ENCODE peak calls at places on chromosomes 7 and 10, in seven cellular contexts. One of them, this sample, is unnamed.

GRCh38 chr10:24209946-24210491 is 1.1 kb downstream of the KIAA1217 start:
- DNase-seq in ovary: no peak
- DNase-seq in suprapubic skin: no peak
- DNase-seq in tibial nerve: no peak
- DNase-seq in SK-N-SH: peak
- DNase-seq in HepG2: peak
- DNase-seq in K562: no peak
- DNase-seq in this sample: no peak

GRCh38 chr10:75043256-75044121 is 68.0 kb upstream of the SAMD8 start:
- DNase-seq in SK-N-SH: peak
- DNase-seq in ovary: no peak
- DNase-seq in K562: peak
- DNase-seq in HepG2: no peak
- DNase-seq in suprapubic skin: no peak
- DNase-seq in tibial nerve: no peak
- DNase-seq in this sample: no peak

GRCh38 chr7:36931892-36932291 is 207.6 kb upstream of the AOAH start:
- DNase-seq in HepG2: no peak
- DNase-seq in SK-N-SH: no peak
- DNase-seq in suprapubic skin: no peak
- DNase-seq in K562: no peak
- DNase-seq in tibial nerve: no peak
- DNase-seq in ovary: no peak
- DNase-seq in this sample: no peak

GRCh38 chr10:79196470-79197461 is 128.0 kb downstream of the ZMIZ1 start:
- DNase-seq in K562: peak
- DNase-seq in suprapubic skin: peak
- DNase-seq in SK-N-SH: peak
- DNase-seq in tibial nerve: peak
- DNase-seq in HepG2: peak
- DNase-seq in ovary: peak
- DNase-seq in this sample: peak

GRCh38 chr7:120809260-120809659 is 48.7 kb downstream of the TSPAN12 start:
- DNase-seq in K562: no peak
- DNase-seq in tibial nerve: no peak
- DNase-seq in SK-N-SH: no peak
- DNase-seq in HepG2: no peak
- DNase-seq in ovary: no peak
- DNase-seq in suprapubic skin: no peak
- DNase-seq in this sample: no peak

GRCh38 chr7:150382123-150382843 is 3.2 kb downstream of the ZNF775 start:
- DNase-seq in K562: no peak
- DNase-seq in SK-N-SH: no peak
- DNase-seq in ovary: no peak
- DNase-seq in tibial nerve: no peak
- DNase-seq in HepG2: no peak
- DNase-seq in suprapubic skin: no peak
- DNase-seq in this sample: no peak

GRCh38 chr10:78955206-78955605 is 113.6 kb upstream of the ZMIZ1 start:
- DNase-seq in tibial nerve: no peak
- DNase-seq in HepG2: no peak
- DNase-seq in K562: no peak
- DNase-seq in SK-N-SH: no peak
- DNase-seq in ovary: no peak
- DNase-seq in suprapubic skin: no peak
- DNase-seq in this sample: no peak

GRCh38 chr10:48609899-48610584 is 5.2 kb upstream of the ARHGAP22 start:
- DNase-seq in suprapubic skin: peak
- DNase-seq in K562: no peak
- DNase-seq in HepG2: no peak
- DNase-seq in ovary: no peak
- DNase-seq in SK-N-SH: no peak
- DNase-seq in tibial nerve: no peak
- DNase-seq in this sample: no peak

GRCh38 chr7:103851357-103851756 is 138.1 kb downstream of the RELN start:
- DNase-seq in SK-N-SH: no peak
- DNase-seq in suprapubic skin: no peak
- DNase-seq in HepG2: no peak
- DNase-seq in K562: no peak
- DNase-seq in tibial nerve: no peak
- DNase-seq in ovary: no peak
- DNase-seq in this sample: no peak

GRCh38 chr10:25682203-25682950 is 251.7 kb upstream of the MYO3A start:
- DNase-seq in HepG2: no peak
- DNase-seq in K562: peak
- DNase-seq in SK-N-SH: peak
- DNase-seq in ovary: no peak
- DNase-seq in tibial nerve: no peak
- DNase-seq in suprapubic skin: no peak
- DNase-seq in this sample: no peak

GRCh38 chr10:101008823-101009423 is 9.3 kb downstream of the LZTS2 start:
- DNase-seq in tibial nerve: no peak
- DNase-seq in K562: no peak
- DNase-seq in SK-N-SH: no peak
- DNase-seq in HepG2: peak
- DNase-seq in suprapubic skin: no peak
- DNase-seq in ovary: no peak
- DNase-seq in this sample: no peak

GRCh38 chr10:62115321-62115720 is 153.3 kb downstream of the RTKN2 start:
- DNase-seq in K562: no peak
- DNase-seq in ovary: no peak
- DNase-seq in HepG2: no peak
- DNase-seq in SK-N-SH: no peak
- DNase-seq in tibial nerve: no peak
- DNase-seq in suprapubic skin: no peak
- DNase-seq in this sample: no peak

GRCh38 chr10:70376436-70377378 is 5.7 kb downstream of the LRRC20 start:
- DNase-seq in HepG2: no peak
- DNase-seq in tibial nerve: no peak
- DNase-seq in suprapubic skin: no peak
- DNase-seq in SK-N-SH: no peak
- DNase-seq in K562: no peak
- DNase-seq in ovary: no peak
- DNase-seq in this sample: no peak

GRCh38 chr7:133571066-133571465 is 318.2 kb downstream of the EXOC4 start:
- DNase-seq in SK-N-SH: no peak
- DNase-seq in suprapubic skin: no peak
- DNase-seq in K562: no peak
- DNase-seq in tibial nerve: no peak
- DNase-seq in ovary: no peak
- DNase-seq in HepG2: peak
- DNase-seq in this sample: no peak

GRCh38 chr7:132577206-132578049 is 1.2 kb upstream of the PLXNA4 start:
- DNase-seq in ovary: peak
- DNase-seq in suprapubic skin: no peak
- DNase-seq in SK-N-SH: peak
- DNase-seq in HepG2: no peak
- DNase-seq in tibial nerve: peak
- DNase-seq in K562: no peak
- DNase-seq in this sample: peak

GRCh38 chr10:123331438-123331837 is 177.2 kb downstream of the BUB3 start:
- DNase-seq in K562: no peak
- DNase-seq in ovary: no peak
- DNase-seq in tibial nerve: no peak
- DNase-seq in SK-N-SH: no peak
- DNase-seq in HepG2: peak
- DNase-seq in suprapubic skin: no peak
- DNase-seq in this sample: no peak

GRCh38 chr7:32357535-32358277 is 132.5 kb downstream of the LSM5 start:
- DNase-seq in SK-N-SH: no peak
- DNase-seq in K562: no peak
- DNase-seq in HepG2: no peak
- DNase-seq in tibial nerve: no peak
- DNase-seq in ovary: no peak
- DNase-seq in suprapubic skin: no peak
- DNase-seq in this sample: no peak

GRCh38 chr7:147483634-147484292 is 1106.8 kb upstream of the C7orf33 start:
- DNase-seq in tibial nerve: no peak
- DNase-seq in suprapubic skin: no peak
- DNase-seq in ovary: no peak
- DNase-seq in SK-N-SH: no peak
- DNase-seq in K562: no peak
- DNase-seq in HepG2: no peak
- DNase-seq in this sample: no peak

GRCh38 chr7:17598846-17599245 is 300.4 kb downstream of the AHR start:
- DNase-seq in tibial nerve: no peak
- DNase-seq in SK-N-SH: no peak
- DNase-seq in suprapubic skin: no peak
- DNase-seq in HepG2: no peak
- DNase-seq in K562: no peak
- DNase-seq in ovary: no peak
- DNase-seq in this sample: no peak

GRCh38 chr7:37973915-37974314 is 53.5 kb downstream of the EPDR1 start:
- DNase-seq in tibial nerve: no peak
- DNase-seq in SK-N-SH: no peak
- DNase-seq in HepG2: no peak
- DNase-seq in K562: peak
- DNase-seq in suprapubic skin: no peak
- DNase-seq in ovary: no peak
- DNase-seq in this sample: no peak

DNA sequence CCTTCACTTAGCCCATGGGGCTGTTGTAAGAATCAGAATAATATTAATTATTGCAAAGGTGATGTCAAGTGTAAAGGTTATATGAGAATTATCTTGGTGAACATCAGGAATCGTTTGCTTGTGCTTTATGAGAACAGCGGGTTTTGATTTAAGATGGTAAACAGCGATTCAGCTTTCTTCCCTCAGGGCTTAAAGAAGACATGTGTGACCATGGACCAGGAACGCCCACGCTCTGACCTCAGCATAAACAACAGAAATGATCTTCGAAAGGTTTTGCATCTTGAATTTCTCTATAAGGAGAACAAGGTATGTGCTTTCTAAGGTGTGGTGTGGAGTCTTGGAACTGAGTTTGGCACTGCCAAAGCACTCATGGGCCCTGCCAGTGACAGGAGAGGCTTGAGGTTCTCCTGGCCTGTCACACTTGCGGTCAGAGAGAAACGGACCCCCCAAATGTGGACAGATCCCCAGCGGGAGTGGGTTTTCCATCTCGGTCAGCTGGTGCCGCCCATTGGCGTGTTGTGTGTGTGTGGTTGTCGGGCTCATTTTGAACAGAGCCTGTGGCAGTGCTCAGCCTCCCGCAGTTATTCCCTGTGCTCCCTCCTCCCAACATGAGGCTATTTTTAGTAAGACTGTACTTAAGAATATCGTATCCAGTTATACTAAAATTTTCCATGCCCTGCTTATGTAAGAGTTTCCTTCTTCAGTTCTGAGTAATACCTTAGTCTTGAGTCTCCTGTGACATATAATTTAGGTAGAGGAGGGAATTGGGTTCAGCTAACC is 7.2 kb downstream of the MINDY4 start:
- DNase-seq in SK-N-SH: no peak
- DNase-seq in suprapubic skin: peak
- DNase-seq in HepG2: no peak
- DNase-seq in K562: no peak
- DNase-seq in tibial nerve: no peak
- DNase-seq in ovary: no peak
- DNase-seq in this sample: no peak
- H3K27ac ChIP-seq in SK-N-SH: no peak
- H3K27ac ChIP-seq in suprapubic skin: peak
- H3K27ac ChIP-seq in HepG2: no peak
- H3K27ac ChIP-seq in K562: no peak
- H3K27ac ChIP-seq in tibial nerve: peak
- H3K27ac ChIP-seq in ovary: no peak
- H3K27ac ChIP-seq in this sample: peak

GRCh38 chr7:111872411-111872810 is 310.1 kb upstream of the IMMP2L start:
- DNase-seq in SK-N-SH: no peak
- DNase-seq in K562: no peak
- DNase-seq in ovary: no peak
- DNase-seq in HepG2: no peak
- DNase-seq in suprapubic skin: no peak
- DNase-seq in tibial nerve: no peak
- DNase-seq in this sample: no peak

GRCh38 chr7:111871283-111871682 is 309.0 kb upstream of the IMMP2L start:
- DNase-seq in K562: no peak
- DNase-seq in ovary: no peak
- DNase-seq in HepG2: no peak
- DNase-seq in suprapubic skin: no peak
- DNase-seq in tibial nerve: no peak
- DNase-seq in SK-N-SH: no peak
- DNase-seq in this sample: no peak

GRCh38 chr7:111867348-111867931 is 305.1 kb upstream of the IMMP2L start:
- DNase-seq in tibial nerve: no peak
- DNase-seq in K562: no peak
- DNase-seq in suprapubic skin: no peak
- DNase-seq in HepG2: no peak
- DNase-seq in ovary: no peak
- DNase-seq in SK-N-SH: no peak
- DNase-seq in this sample: no peak

GRCh38 chr7:111866787-111867186 is 304.5 kb upstream of the IMMP2L start:
- DNase-seq in tibial nerve: no peak
- DNase-seq in suprapubic skin: no peak
- DNase-seq in HepG2: no peak
- DNase-seq in ovary: no peak
- DNase-seq in K562: no peak
- DNase-seq in SK-N-SH: no peak
- DNase-seq in this sample: no peak

GRCh38 chr7:111869266-111869665 is 307.0 kb upstream of the IMMP2L start:
- DNase-seq in HepG2: no peak
- DNase-seq in SK-N-SH: no peak
- DNase-seq in ovary: no peak
- DNase-seq in suprapubic skin: no peak
- DNase-seq in K562: no peak
- DNase-seq in tibial nerve: no peak
- DNase-seq in this sample: no peak
- TF ChIP-seq EP300 in HepG2: no peak
- TF ChIP-seq EP300 in SK-N-SH: no peak
- TF ChIP-seq EP300 in ovary: no peak
- TF ChIP-seq EP300 in suprapubic skin: no peak
- TF ChIP-seq EP300 in K562: no peak
- TF ChIP-seq EP300 in tibial nerve: no peak
- TF ChIP-seq EP300 in this sample: no peak

GRCh38 chr7:603152-603941 is 83.7 kb upstream of the PDGFA start:
- DNase-seq in tibial nerve: no peak
- DNase-seq in K562: peak
- DNase-seq in ovary: no peak
- DNase-seq in suprapubic skin: no peak
- DNase-seq in SK-N-SH: no peak
- DNase-seq in HepG2: no peak
- DNase-seq in this sample: no peak
- H3K27ac ChIP-seq in tibial nerve: peak
- H3K27ac ChIP-seq in K562: peak
- H3K27ac ChIP-seq in ovary: peak
- H3K27ac ChIP-seq in suprapubic skin: peak
- H3K27ac ChIP-seq in SK-N-SH: peak
- H3K27ac ChIP-seq in HepG2: peak
- H3K27ac ChIP-seq in this sample: peak

GRCh38 chr7:28298870-28299484 is 113.3 kb upstream of the CREB5 start:
- DNase-seq in SK-N-SH: peak
- DNase-seq in tibial nerve: no peak
- DNase-seq in HepG2: peak
- DNase-seq in suprapubic skin: no peak
- DNase-seq in K562: peak
- DNase-seq in ovary: peak
- DNase-seq in this sample: no peak
- TF ChIP-seq EP300 in SK-N-SH: no peak
- TF ChIP-seq EP300 in tibial nerve: no peak
- TF ChIP-seq EP300 in HepG2: no peak
- TF ChIP-seq EP300 in suprapubic skin: no peak
- TF ChIP-seq EP300 in K562: no peak
- TF ChIP-seq EP300 in ovary: no peak
- TF ChIP-seq EP300 in this sample: no peak

GRCh38 chr10:125037145-125037544 is 95.2 kb downstream of the ZRANB1 start:
- DNase-seq in HepG2: peak
- DNase-seq in suprapubic skin: no peak
- DNase-seq in ovary: peak
- DNase-seq in tibial nerve: no peak
- DNase-seq in K562: no peak
- DNase-seq in SK-N-SH: no peak
- DNase-seq in this sample: no peak
- H3K27ac ChIP-seq in HepG2: no peak
- H3K27ac ChIP-seq in suprapubic skin: no peak
- H3K27ac ChIP-seq in ovary: no peak
- H3K27ac ChIP-seq in tibial nerve: no peak
- H3K27ac ChIP-seq in K562: no peak
- H3K27ac ChIP-seq in SK-N-SH: peak
- H3K27ac ChIP-seq in this sample: no peak